ENCODE peak calls at places on chromosomes 5 and 9, in ten cellular contexts. Q, H, I, K, P, V, O, Y, D and W are unnamed samples.

GRCh38 chr5:132446621-132447020 is 44.0 kb downstream of the IRF1 start:
- DNase-seq in H (peak; percentile 66), P (no peak), V (no peak), Y (peak; percentile 71), K (no peak), Q (peak; percentile 96), I (no peak), O (no peak), D (no peak), W (no peak)

GRCh38 chr9:124869466-124869985 is 7.6 kb downstream of the ARPC5L start:
- DNase-seq in P (peak; percentile 40), D (peak; percentile 55), V (no peak), O (no peak), I (peak; percentile 27), K (no peak), Y (peak; percentile 43), H (no peak), Q (peak; percentile 33), W (no peak)

GRCh38 chr9:83701769-83702168 is 6.0 kb downstream of the UBQLN1 start:
- DNase-seq in D (peak; percentile 34), I (no peak), V (no peak), P (no peak), H (peak; percentile 59), Q (peak; percentile 78), K (no peak), O (no peak), Y (no peak), W (no peak)

GRCh38 chr5:171453056-171453725 is 33.7 kb downstream of the FGF18 start:
- DNase-seq in O (no peak), P (no peak), V (peak; percentile 53), K (no peak), Y (no peak), H (no peak), I (no peak), D (no peak), Q (no peak), W (no peak)

GRCh38 chr5:1791176-1791575 is 8.5 kb downstream of the MRPL36 start:
- DNase-seq in V (no peak), D (no peak), K (no peak), I (no peak), P (no peak), Y (no peak), O (no peak), Q (no peak), H (no peak), W (no peak)

GRCh38 chr9:4079906-4080305 is 220.0 kb downstream of the GLIS3 start:
- DNase-seq in Q (no peak), V (no peak), I (no peak), O (no peak), P (no peak), D (no peak), Y (no peak), K (no peak), H (no peak), W (no peak)

GRCh38 chr9:97536480-97536879 is 35.0 kb downstream of the TMOD1 start:
- DNase-seq in V (no peak), O (no peak), D (no peak), K (no peak), Y (no peak), Q (no peak), H (no peak), P (no peak), I (no peak), W (no peak)

GRCh38 chr5:161155451-161155850 is 303.4 kb upstream of the ATP10B start:
- DNase-seq in O (no peak), I (no peak), Y (no peak), K (no peak), Q (peak; percentile 26), V (no peak), D (no peak), P (no peak), H (no peak), W (no peak)

GRCh38 chr5:68648944-68649874 is 433.7 kb downstream of the PIK3R1 start:
- DNase-seq in I (no peak), D (no peak), Y (no peak), H (no peak), V (no peak), O (no peak), K (no peak), Q (no peak), P (no peak), W (no peak)

GRCh38 chr5:155883966-155884555 is 442.9 kb upstream of the SGCD start:
- DNase-seq in D (no peak), I (no peak), Y (no peak), V (no peak), P (peak; percentile 86), H (no peak), K (no peak), Q (no peak), O (no peak), W (no peak)

GRCh38 chr9:115015018-115015635 is 84.7 kb upstream of the TNFSF8 start:
- DNase-seq in D (peak; percentile 52), V (peak; percentile 62), H (no peak), I (no peak), P (peak; percentile 67), O (no peak), K (peak; percentile 15), Q (peak; percentile 68), Y (peak; percentile 43), W (no peak)

GRCh38 chr9:72954431-72955420 is 1.9 kb upstream of the ALDH1A1 start:
- DNase-seq in K (no peak), H (peak; percentile 48), I (no peak), O (no peak), Q (no peak), P (no peak), V (no peak), Y (peak; percentile 42), D (no peak), W (no peak)

GRCh38 chr5:88999853-89000252 is 116.9 kb upstream of the MEF2C start:
- DNase-seq in H (no peak), K (no peak), I (no peak), V (no peak), D (no peak), P (no peak), Y (no peak), O (no peak), Q (no peak), W (no peak)

GRCh38 chr5:172129174-172129764 is 58.8 kb downstream of the STK10 start:
- DNase-seq in D (no peak), O (no peak), K (no peak), I (no peak), P (no peak), Y (no peak), V (no peak), Q (no peak), H (no peak), W (no peak)

GRCh38 chr9:107149756-107150155 is 133.3 kb upstream of the RAD23B start:
- DNase-seq in Y (no peak), D (no peak), O (no peak), P (no peak), H (no peak), I (no peak), Q (no peak), K (no peak), V (no peak), W (no peak)

GRCh38 chr9:34016149-34016548 is 32.5 kb downstream of the UBAP2 start:
- DNase-seq in Y (no peak), P (no peak), V (no peak), H (no peak), O (no peak), D (no peak), I (no peak), K (no peak), Q (no peak), W (no peak)

GRCh38 chr9:34010979-34011378 is 37.7 kb downstream of the UBAP2 start:
- DNase-seq in P (no peak), D (peak; percentile 64), K (no peak), I (no peak), Y (no peak), V (no peak), Q (peak; percentile 22), H (no peak), O (peak; percentile 16), W (no peak)
- TF ChIP-seq CTCF in P (peak; percentile 17), D (peak; percentile 85), K (peak; percentile 33), I (peak; percentile 46), Y (no peak), V (peak; percentile 37), Q (peak; percentile 29), H (peak; percentile 22), O (no peak), W (peak; percentile 40)

GRCh38 chr9:127741831-127742434 is 6.8 kb upstream of the TOR2A start:
- DNase-seq in I (no peak), Q (no peak), D (no peak), P (peak; percentile 97), Y (peak; percentile 80), O (no peak), K (peak; percentile 85), H (no peak), V (peak; percentile 98), W (no peak)
- TF ChIP-seq CTCF in I (no peak), Q (no peak), D (no peak), P (no peak), Y (no peak), O (no peak), K (no peak), H (no peak), V (no peak), W (no peak)

DNA sequence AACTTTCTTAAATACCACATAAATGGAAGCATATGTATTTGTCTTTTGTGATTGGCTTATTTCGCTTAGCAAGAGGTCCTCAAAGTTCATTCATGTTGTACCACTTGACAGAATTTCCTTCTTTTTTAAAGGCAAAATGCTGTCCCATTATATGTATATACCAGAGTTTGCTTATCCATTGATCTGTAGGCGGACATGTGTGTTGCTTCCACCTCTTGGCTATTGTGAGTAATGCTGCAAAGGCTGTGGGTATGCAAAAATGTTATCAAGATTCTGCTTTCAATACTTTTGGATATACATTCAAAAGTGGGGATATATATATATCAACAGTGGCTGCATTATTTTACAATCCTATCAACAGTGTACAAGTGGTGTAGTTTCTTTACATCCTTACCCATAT is 271.0 kb downstream of the PRR16 start:
- DNase-seq in P (no peak), H (no peak), V (no peak), O (no peak), D (no peak), K (no peak), Y (no peak), Q (no peak), I (no peak), W (no peak)
- TF ChIP-seq CTCF in P (no peak), H (no peak), V (no peak), O (no peak), D (no peak), K (no peak), Y (no peak), Q (peak; percentile 12), I (no peak), W (no peak)

GRCh38 chr5:90606539-90606938 is 47.9 kb downstream of the ADGRV1 start:
- DNase-seq in Q (peak; percentile 21), I (no peak), Y (no peak), D (no peak), K (no peak), O (no peak), H (no peak), V (no peak), P (peak; percentile 16), W (no peak)
- TF ChIP-seq CTCF in Q (no peak), I (no peak), Y (peak; percentile 33), D (peak; percentile 56), K (peak; percentile 22), O (no peak), H (peak; percentile 28), V (peak; percentile 75), P (peak; percentile 53), W (peak; percentile 47)

GRCh38 chr5:32942225-32942989 is 231.3 kb downstream of the NPR3 start:
- DNase-seq in K (peak; percentile 10), I (no peak), D (peak; percentile 50), O (peak; percentile 9), H (no peak), Q (peak; percentile 65), Y (peak; percentile 49), V (peak; percentile 32), P (peak; percentile 44), W (peak; percentile 33)
- TF ChIP-seq CTCF in K (peak; percentile 58), I (no peak), D (peak; percentile 69), O (peak; percentile 35), H (peak; percentile 36), Q (peak; percentile 30), Y (peak; percentile 46), V (peak; percentile 76), P (peak; percentile 51), W (peak; percentile 52)